ENCODE peak calls at places on chromosomes 4 and X, in five cellular contexts. K is hepatocyte, F is cardiac muscle cell, Z is mesenchymal stem cell, H is BJ. Q is an unnamed sample.

GRCh38 chrX:39309018-39309620 is 507.9 kb downstream of the MID1IP1 start:
- DNase-seq in K (peak; percentile 30), F (peak; percentile 63), Z (peak; percentile 71), H (no peak), Q (no peak)

GRCh38 chrX:39165773-39166172 is 364.5 kb downstream of the MID1IP1 start:
- DNase-seq in K (no peak), F (no peak), Z (no peak), H (no peak), Q (no peak)

GRCh38 chrX:47634871-47635575 is 5.3 kb upstream of the CFP start:
- DNase-seq in K (no peak), F (no peak), Z (no peak), H (no peak), Q (no peak)

GRCh38 chr4:76691767-76692689 is 205.9 kb downstream of the SOWAHB start:
- DNase-seq in K (no peak), F (no peak), Z (peak; percentile 66), H (no peak), Q (no peak)

GRCh38 chrX:38175140-38175539 is 45.5 kb downstream of the SRPX start:
- DNase-seq in K (peak; percentile 53), F (no peak), Z (peak; percentile 28), H (no peak), Q (peak; percentile 49)

GRCh38 chr4:80685219-80685618 is 345.3 kb upstream of the BMP3 start:
- DNase-seq in K (no peak), F (no peak), Z (no peak), H (no peak), Q (no peak)

GRCh38 chr4:138097912-138098600 is 144.1 kb downstream of the SLC7A11 start:
- DNase-seq in K (no peak), F (no peak), Z (no peak), H (no peak), Q (no peak)

GRCh38 chr4:153513596-153513995 is 47.4 kb downstream of the TMEM131L start:
- DNase-seq in K (no peak), F (peak; percentile 36), Z (no peak), H (peak; percentile 78), Q (no peak)

GRCh38 chr4:124526321-124526720 is 186.2 kb downstream of the ANKRD50 start:
- DNase-seq in K (no peak), F (no peak), Z (no peak), H (no peak), Q (no peak)

GRCh38 chr4:126564283-126564854 is 1068.4 kb upstream of the INTU start:
- DNase-seq in K (no peak), F (no peak), Z (no peak), H (no peak), Q (no peak)

GRCh38 chrX:130497531-130497930 is 95.7 kb downstream of the RBMX2 start:
- DNase-seq in K (no peak), F (no peak), Z (no peak), H (no peak), Q (peak; percentile 9)

GRCh38 chr4:5890063-5890727 is 2.7 kb downstream of the CRMP1 start:
- DNase-seq in K (peak; percentile 65), F (no peak), Z (peak; percentile 54), H (no peak), Q (peak; percentile 96)

GRCh38 chrX:1392376-1393130 is 640 bp upstream of the SLC25A6 start:
- DNase-seq in K (peak; percentile 87), F (peak; percentile 78), Z (peak; percentile 78), H (no peak), Q (peak; percentile 84)

GRCh38 chr4:12729384-12729783 is 754.8 kb downstream of the RAB28 start:
- DNase-seq in K (peak; percentile 22), F (peak; percentile 33), Z (peak; percentile 45), H (no peak), Q (no peak)

GRCh38 chr4:88674989-88675388 is 22.6 kb downstream of the NAP1L5 start:
- DNase-seq in K (no peak), F (no peak), Z (peak; percentile 19), H (no peak), Q (no peak)

GRCh38 chr4:30094866-30095265 is 625.3 kb upstream of the PCDH7 start:
- DNase-seq in K (no peak), F (peak; percentile 14), Z (peak; percentile 51), H (no peak), Q (no peak)

GRCh38 chr4:158172558-158173258 is at the start of gene GASK1B:
- DNase-seq in K (peak; percentile 76), F (peak; percentile 86), Z (peak; percentile 72), H (no peak), Q (peak; percentile 44)

GRCh38 chrX:149825424-149825823 is 43.7 kb downstream of the MAGEA9 start:
- DNase-seq in K (no peak), F (peak; percentile 19), Z (peak; percentile 4), H (no peak), Q (no peak)

GRCh38 chr4:158829254-158829653 is 60.4 kb downstream of the FNIP2 start:
- DNase-seq in K (no peak), F (no peak), Z (no peak), H (no peak), Q (no peak)

GRCh38 chr4:90030953-90031352 is 96.2 kb upstream of the CCSER1 start:
- DNase-seq in K (peak; percentile 41), F (no peak), Z (no peak), H (no peak), Q (no peak)

GRCh38 chr4:166279261-166279660 is 406.2 kb downstream of the TLL1 start:
- DNase-seq in K (no peak), F (no peak), Z (no peak), H (no peak), Q (no peak)

GRCh38 chr4:29708473-29708872 is 1011.7 kb upstream of the PCDH7 start:
- DNase-seq in K (peak; percentile 4), F (no peak), Z (peak; percentile 78), H (peak; percentile 5), Q (no peak)

GRCh38 chr4:112523008-112523440 is 7.0 kb upstream of the NEUROG2 start:
- DNase-seq in K (peak; percentile 41), F (peak; percentile 27), Z (peak; percentile 33), H (no peak), Q (peak; percentile 87)

GRCh38 chrX:147476008-147476407 is 435.7 kb upstream of the FMR1 start:
- DNase-seq in K (peak; percentile 38), F (no peak), Z (no peak), H (no peak), Q (peak; percentile 4)

GRCh38 chr4:86935833-86936721 is 1.3 kb downstream of the AFF1 start:
- DNase-seq in K (peak; percentile 75), F (peak; percentile 75), Z (peak; percentile 85), H (no peak), Q (peak; percentile 84)

GRCh38 chrX:104113237-104113965 is 1.1 kb downstream of the ZCCHC18 start:
- DNase-seq in K (peak; percentile 63), F (peak; percentile 55), Z (peak; percentile 66), H (no peak), Q (peak; percentile 43)

GRCh38 chr4:161188578-161188977 is 975.2 kb downstream of the FSTL5 start:
- DNase-seq in K (no peak), F (no peak), Z (no peak), H (no peak), Q (no peak)

GRCh38 chrX:51922561-51922960 is 29.1 kb downstream of the MAGED1 start:
- DNase-seq in K (no peak), F (no peak), Z (no peak), H (no peak), Q (no peak)

GRCh38 chr4:189143255-189143654 is 797.4 kb upstream of the FRG1 start:
- DNase-seq in K (no peak), F (no peak), Z (peak; percentile 80), H (no peak), Q (no peak)

GRCh38 chrX:40700640-40701342 is 34.6 kb downstream of the MED14 start:
- DNase-seq in K (no peak), F (no peak), Z (no peak), H (no peak), Q (no peak)

GRCh38 chrX:9912341-9912740 is 54.8 kb upstream of the CLDN34 start:
- DNase-seq in K (no peak), F (peak; percentile 37), Z (no peak), H (no peak), Q (peak; percentile 85)

GRCh38 chrX:150573702-150574101 is 5.3 kb downstream of the MTM1 start:
- DNase-seq in K (no peak), F (no peak), Z (no peak), H (no peak), Q (no peak)

GRCh38 chr4:76779740-76780459 is 118.0 kb downstream of the SOWAHB start:
- DNase-seq in K (no peak), F (peak; percentile 30), Z (no peak), H (no peak), Q (no peak)

GRCh38 chrX:40871385-40872082 is 136.2 kb upstream of the MED14 start:
- DNase-seq in K (no peak), F (peak; percentile 28), Z (peak; percentile 4), H (no peak), Q (no peak)

DNA sequence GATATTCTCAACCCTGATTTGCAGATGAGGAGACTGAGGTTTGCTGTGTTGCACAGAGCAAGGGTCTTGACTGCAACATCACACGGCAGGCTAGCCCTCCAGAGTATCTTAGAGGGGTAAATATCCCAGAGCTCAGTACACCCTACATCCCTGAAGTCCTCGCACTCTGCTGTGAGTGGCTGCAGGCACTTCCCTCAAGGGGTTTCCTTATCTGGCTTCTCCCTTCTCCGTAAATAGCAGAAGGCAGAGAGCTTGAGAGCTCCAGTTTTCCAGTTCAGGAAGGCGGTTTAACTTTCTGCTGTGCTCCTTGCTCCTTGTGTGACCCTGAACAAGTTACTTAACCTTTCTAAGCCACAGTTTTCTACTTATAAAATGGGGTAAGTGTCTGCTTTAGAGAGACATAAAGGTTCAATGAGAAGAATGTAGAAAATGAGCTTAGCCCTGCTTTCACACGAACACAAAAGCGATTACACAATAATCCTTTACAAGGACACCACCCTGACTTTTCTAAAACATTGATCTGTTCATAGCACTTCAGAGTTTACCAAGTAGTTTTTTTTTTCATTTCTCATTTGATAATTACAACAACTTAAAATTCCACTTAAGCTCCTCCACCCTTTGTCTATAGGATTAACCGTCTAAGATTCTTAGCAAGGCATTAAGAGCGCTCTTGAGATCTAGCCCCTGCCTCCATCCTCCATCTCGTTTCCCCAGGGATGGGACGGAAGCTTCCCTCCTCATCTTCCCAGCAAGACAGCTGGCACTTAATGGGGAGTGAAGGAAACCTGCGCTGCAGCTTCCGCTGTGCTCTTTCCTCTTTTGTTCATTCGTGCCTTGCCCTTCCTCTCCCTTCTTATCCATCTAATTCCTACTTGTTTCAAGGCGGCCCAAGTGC is 68.4 kb downstream of the TAPT1 start:
- DNase-seq in K (no peak), F (peak; percentile 17), Z (peak; percentile 37), H (no peak), Q (peak; percentile 47)
- H3K4me3 ChIP-seq in K (no peak overlapping the region), F (no peak overlapping the region), Z (no peak overlapping the region), H (no peak overlapping the region), Q (no peak overlapping the region)

GRCh38 chrX:290476-291166 is 9.4 kb downstream of the PLCXD1 start:
- DNase-seq in K (no peak), F (no peak), Z (no peak), H (no peak), Q (peak; percentile 21)
- H3K36me3 ChIP-seq in K (no peaks in the 10 kb centered on the region), F (peaks cover 18% of the 10 kb centered on the region), Z (peaks cover 23% of the 10 kb centered on the region), H (peaks cover 12% of the 10 kb centered on the region), Q (peaks cover 37% of the 10 kb centered on the region)

GRCh38 chrX:154595559-154595958 is 10.6 kb downstream of the CTAG1A start:
- DNase-seq in K (no peak), F (peak; percentile 1), Z (peak; percentile 3), H (no peak), Q (no peak)
- H3K27me3 ChIP-seq in K (no peaks in the 10 kb centered on the region), F (no peaks in the 10 kb centered on the region), Z (peaks cover 10% of the 10 kb centered on the region), H (peaks cover 18% of the 10 kb centered on the region), Q (no peaks in the 10 kb centered on the region)

DNA sequence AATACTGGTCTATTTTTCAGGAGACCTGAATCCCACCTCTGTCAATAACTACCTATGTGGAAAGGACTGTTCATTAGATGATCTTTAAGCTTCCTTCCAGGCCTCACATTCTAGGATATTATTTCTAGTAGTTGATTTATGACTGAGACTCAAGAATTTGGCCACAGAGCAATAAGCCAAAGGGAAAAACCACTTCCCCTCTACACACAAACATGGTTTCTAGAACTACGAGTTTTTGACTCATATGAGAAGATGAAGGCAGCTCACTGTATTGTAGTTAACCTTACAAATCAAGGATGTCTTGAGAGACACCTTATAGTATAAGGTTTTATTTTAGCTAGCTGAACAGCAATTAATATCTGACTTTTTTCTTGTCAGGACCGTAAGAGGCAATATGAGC is 36.9 kb upstream of the GDPD2 start:
- DNase-seq in K (no peak), F (no peak), Z (no peak), H (no peak), Q (no peak)
- H3K4me3 ChIP-seq in K (no peak overlapping the region), F (no peak overlapping the region), Z (no peak overlapping the region), H (no peak overlapping the region), Q (no peak overlapping the region)

Q was measured in H7.